ENCODE peak calls at places on chromosomes 13 and 19, in seven cellular contexts. Y, T, V, J, G, W and R are unnamed samples.

GRCh38 chr13:113137656-113138292 is 15.2 kb downstream of the F10 start:
- DNase-seq in V (no peak), T (no peak), G (no peak), W (no peak), Y (no peak), J (peak; percentile 39), R (no peak)

GRCh38 chr19:41845051-41845590 is 279 bp downstream of the DMRTC2 start:
- DNase-seq in Y (no peak), G (no peak), W (no peak), V (no peak), J (no peak), T (no peak), R (no peak)

GRCh38 chr19:38209671-38210457 is 14.2 kb downstream of the DPF1 start:
- DNase-seq in V (peak; percentile 37), Y (peak; percentile 47), W (no peak), J (peak; percentile 87), T (peak; percentile 29), G (no peak), R (no peak)

GRCh38 chr13:28659611-28659970 is 661 bp downstream of the POMP start:
- DNase-seq in Y (no peak), T (no peak), J (no peak), W (no peak), G (no peak), V (peak; percentile 75), R (no peak)

GRCh38 chr13:109699628-109700071 is 86.7 kb downstream of the IRS2 start:
- DNase-seq in V (no peak), W (no peak), Y (no peak), J (no peak), G (no peak), T (no peak), R (no peak)

GRCh38 chr19:30711296-30711695 is 339.1 kb downstream of the ZNF536 start:
- DNase-seq in J (no peak), T (no peak), Y (no peak), G (no peak), V (no peak), W (no peak), R (no peak)

GRCh38 chr13:103140001-103140671 is 73.9 kb upstream of the SLC10A2 start:
- DNase-seq in J (no peak), G (no peak), Y (no peak), T (peak; percentile 14), W (no peak), V (no peak), R (peak; percentile 5)

GRCh38 chr13:98576963-98577822 is at the start of gene STK24:
- DNase-seq in W (no peak), G (peak; percentile 68), V (peak; percentile 74), T (peak; percentile 64), Y (peak; percentile 78), J (peak; percentile 91), R (no peak)

GRCh38 chr19:12938536-12939291 is at the start of gene CALR:
- DNase-seq in T (no peak), Y (peak; percentile 45), W (no peak), J (no peak), V (no peak), G (no peak), R (no peak)

GRCh38 chr19:54560881-54561385 is 12.7 kb upstream of the LILRA2 start:
- DNase-seq in J (no peak), T (no peak), G (no peak), V (no peak), W (no peak), Y (no peak), R (no peak)

DNA sequence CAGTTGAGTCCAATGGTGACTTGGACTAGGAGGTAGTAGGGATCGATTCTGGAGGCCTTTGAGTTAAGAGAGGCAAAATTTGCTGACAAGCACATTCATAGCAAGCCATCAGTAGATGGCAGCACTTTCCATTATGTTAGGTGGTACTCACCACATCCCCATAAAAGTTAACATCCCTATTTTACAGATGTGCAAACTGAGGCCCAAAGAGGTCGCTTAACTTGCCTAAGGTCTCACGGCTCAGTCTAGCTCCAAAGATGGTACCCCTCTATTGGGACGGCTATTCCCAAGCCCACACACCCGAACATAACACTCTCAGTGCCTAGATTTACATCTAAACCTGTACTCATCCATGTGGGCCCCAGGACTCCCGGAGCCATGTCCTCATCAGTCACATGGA is 21.5 kb upstream of the FOSB start:
- DNase-seq in G (no peak), T (no peak), W (no peak), V (peak; percentile 52), Y (no peak), J (no peak), R (no peak)
- TF ChIP-seq CTCF in G (peak; percentile 24), T (no peak), W (peak; percentile 42), V (peak; percentile 54), Y (no peak), J (peak; percentile 17), R (peak; percentile 40)

GRCh38 chr19:39217094-39217493 is 13.0 kb upstream of the SYCN start:
- DNase-seq in Y (no peak), W (no peak), G (no peak), V (no peak), T (no peak), J (no peak), R (no peak)

GRCh38 chr19:39208175-39208795 is 4.2 kb upstream of the SYCN start:
- DNase-seq in V (no peak), T (no peak), G (no peak), W (no peak), Y (no peak), J (no peak), R (no peak)

GRCh38 chr19:39209196-39209595 is 5.1 kb upstream of the SYCN start:
- DNase-seq in V (no peak), G (no peak), J (no peak), T (no peak), Y (no peak), W (no peak), R (no peak)

GRCh38 chr19:39211731-39212376 is 7.8 kb upstream of the SYCN start:
- DNase-seq in V (no peak), G (no peak), J (no peak), T (no peak), Y (no peak), W (no peak), R (no peak)

GRCh38 chr19:39212377-39212742 is 8.3 kb upstream of the SYCN start:
- DNase-seq in G (no peak), Y (peak; percentile 26), T (peak; percentile 24), J (no peak), V (no peak), W (no peak), R (no peak)
- TF ChIP-seq CTCF in G (peak; percentile 21), Y (no peak), T (no peak), J (no peak), V (peak; percentile 32), W (peak; percentile 33), R (peak; percentile 53)

GRCh38 chr13:111342716-111343115 is 22.3 kb downstream of the TEX29 start:
- DNase-seq in J (peak; percentile 43), W (no peak), T (no peak), G (no peak), V (no peak), Y (no peak), R (no peak)

GRCh38 chr13:111343186-111343805 is 22.9 kb downstream of the TEX29 start:
- DNase-seq in T (no peak), Y (no peak), W (no peak), G (no peak), J (peak; percentile 33), V (no peak), R (no peak)

GRCh38 chr13:111346281-111346680 is 25.8 kb downstream of the TEX29 start:
- DNase-seq in Y (no peak), T (no peak), W (no peak), J (no peak), G (no peak), V (no peak), R (no peak)

GRCh38 chr13:111345682-111346081 is 25.2 kb downstream of the TEX29 start:
- DNase-seq in W (no peak), G (no peak), V (no peak), J (no peak), Y (no peak), T (no peak), R (no peak)

GRCh38 chr13:111344471-111345191 is 24.2 kb downstream of the TEX29 start:
- DNase-seq in W (no peak), T (no peak), Y (no peak), G (peak; percentile 27), J (no peak), V (peak; percentile 92), R (peak; percentile 72)
- TF ChIP-seq CTCF in W (peak; percentile 36), T (no peak), Y (no peak), G (peak; percentile 52), J (no peak), V (peak; percentile 50), R (peak; percentile 74)

GRCh38 chr13:111557921-111558699 is 237.7 kb downstream of the TEX29 start:
- DNase-seq in G (no peak), Y (no peak), W (no peak), T (no peak), J (peak; percentile 33), V (no peak), R (no peak)
- TF ChIP-seq CTCF in G (no peak), Y (no peak), W (no peak), T (no peak), J (no peak), V (no peak), R (no peak)